ENCODE peak calls at places on chromosomes 2 and 18, in ten cellular contexts. J, X, F, W, U, E, T, K, N and I are unnamed samples.

GRCh38 chr2:1871171-1871570 is 126.9 kb upstream of the PXDN start:
- DNase-seq in J (no peak), X (no peak), F (no peak), W (no peak), U (no peak), E (no peak), T (no peak), K (no peak), N (no peak), I (no peak)

GRCh38 chr2:213316001-213316735 is 31.9 kb downstream of the SPAG16 start:
- DNase-seq in J (no peak), X (no peak), F (no peak), W (no peak), U (peak), E (peak), T (no peak), K (no peak), N (no peak), I (no peak)

GRCh38 chr18:58241026-58241679 is 197.1 kb downstream of the NEDD4L start:
- DNase-seq in J (no peak), X (no peak), F (no peak), W (no peak), U (no peak), E (no peak), T (no peak), K (no peak), N (no peak), I (no peak)

GRCh38 chr2:96099861-96100798 is 16.2 kb downstream of the ADRA2B start:
- DNase-seq in J (no peak), X (peak), F (no peak), W (peak), U (no peak), E (no peak), T (no peak), K (no peak), N (no peak), I (peak)

GRCh38 chr18:51151568-51152511 is 45.6 kb downstream of the MEX3C start:
- DNase-seq in J (no peak), X (no peak), F (no peak), W (no peak), U (no peak), E (no peak), T (peak), K (peak), N (no peak), I (no peak)

GRCh38 chr18:69518989-69519388 is 118.3 kb downstream of the DOK6 start:
- DNase-seq in J (no peak), X (no peak), F (peak), W (no peak), U (peak), E (no peak), T (no peak), K (no peak), N (no peak), I (no peak)

GRCh38 chr2:135819211-135819610 is 17.8 kb downstream of the LCT start:
- DNase-seq in J (peak), X (no peak), F (peak), W (no peak), U (peak), E (peak), T (no peak), K (no peak), N (no peak), I (no peak)

GRCh38 chr18:31791817-31792579 is 31.3 kb upstream of the SLC25A52 start:
- DNase-seq in J (no peak), X (no peak), F (no peak), W (no peak), U (no peak), E (no peak), T (no peak), K (no peak), N (no peak), I (no peak)